ENCODE peak calls at places on chromosomes 12 and 14, in four cellular contexts. A, C, X and R are unnamed samples.

GRCh38 chr12:117468016-117468415 is 106.6 kb upstream of the NOS1 start:
- DNase-seq in A (no peak), C (no peak), X (no peak), R (no peak)

GRCh38 chr12:95881331-95881955 is 22.7 kb downstream of the SNRPF start:
- DNase-seq in A (no peak), C (no peak), X (no peak), R (no peak)

GRCh38 chr12:52217223-52217622 is 15.8 kb upstream of the KRT7 start:
- DNase-seq in A (peak), C (peak), X (no peak), R (peak)

GRCh38 chr14:61690039-61690438 is 5.3 kb upstream of the HIF1A start:
- DNase-seq in A (no peak), C (no peak), X (no peak), R (no peak)

GRCh38 chr14:100680439-100681051 is 46.1 kb upstream of the DLK1 start:
- DNase-seq in A (no peak), C (no peak), X (no peak), R (no peak)

GRCh38 chr12:40002178-40003169 is 103.4 kb downstream of the SLC2A13 start:
- DNase-seq in A (no peak), C (no peak), X (no peak), R (no peak)

GRCh38 chr12:108793756-108794441 is 62.6 kb upstream of the CORO1C start:
- DNase-seq in A (no peak), C (no peak), X (no peak), R (no peak)

GRCh38 chr12:92987846-92988621 is 58.9 kb upstream of the EEA1 start:
- DNase-seq in A (no peak), C (no peak), X (peak), R (no peak)

GRCh38 chr12:104643921-104644669 is 187.3 kb downstream of the CHST11 start:
- DNase-seq in A (no peak), C (no peak), X (peak), R (no peak)

GRCh38 chr14:73140924-73141323 is 4.6 kb downstream of the PSEN1 start:
- DNase-seq in A (no peak), C (no peak), X (no peak), R (no peak)

GRCh38 chr14:101862177-101862576 is 100.7 kb downstream of the PPP2R5C start:
- DNase-seq in A (no peak), C (no peak), X (no peak), R (no peak)

GRCh38 chr12:104721065-104721458 is 237.0 kb downstream of the SLC41A2 start:
- DNase-seq in A (no peak), C (no peak), X (no peak), R (no peak)

GRCh38 chr14:54809767-54810166 is 92.9 kb downstream of the GCH1 start:
- DNase-seq in A (no peak), C (no peak), X (no peak), R (no peak)

GRCh38 chr12:72139411-72139810 is 132.8 kb upstream of the TRHDE start:
- DNase-seq in A (no peak), C (no peak), X (no peak), R (no peak)

GRCh38 chr12:3123729-3124128 is 46.5 kb downstream of the TSPAN9 start:
- DNase-seq in A (no peak), C (no peak), X (no peak), R (no peak)

GRCh38 chr12:28869197-28869596 is 279.9 kb upstream of the FAR2 start:
- DNase-seq in A (no peak), C (no peak), X (no peak), R (no peak)

GRCh38 chr14:99670361-99671229 is 13.5 kb upstream of the CYP46A1 start:
- DNase-seq in A (no peak), C (peak), X (no peak), R (no peak)
- TF ChIP-seq CTCF in A (no peak), C (no peak), X (no peak), R (no peak)

DNA sequence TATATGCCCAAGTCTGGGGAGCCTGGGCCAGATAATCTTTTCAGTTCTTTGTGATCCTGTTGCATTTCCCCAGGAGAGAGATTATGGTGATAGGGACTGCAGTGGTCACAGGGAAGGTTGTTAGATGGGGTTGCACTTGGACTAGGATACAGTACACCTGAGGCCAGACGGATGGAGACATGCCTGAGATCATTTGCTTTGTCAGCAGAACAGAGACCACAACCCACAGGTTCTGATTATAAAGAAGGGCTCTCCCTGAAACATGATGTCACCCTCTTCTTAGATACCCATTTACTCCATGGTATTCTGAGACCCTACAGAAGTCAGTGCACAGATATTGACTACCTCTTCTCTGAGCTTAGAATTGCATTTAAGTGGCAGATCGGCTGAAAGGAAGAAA is 200.9 kb upstream of the IGF1 start:
- DNase-seq in A (no peak), C (no peak), X (no peak), R (no peak)
- TF ChIP-seq CTCF in A (no peak), C (no peak), X (no peak), R (no peak)

DNA sequence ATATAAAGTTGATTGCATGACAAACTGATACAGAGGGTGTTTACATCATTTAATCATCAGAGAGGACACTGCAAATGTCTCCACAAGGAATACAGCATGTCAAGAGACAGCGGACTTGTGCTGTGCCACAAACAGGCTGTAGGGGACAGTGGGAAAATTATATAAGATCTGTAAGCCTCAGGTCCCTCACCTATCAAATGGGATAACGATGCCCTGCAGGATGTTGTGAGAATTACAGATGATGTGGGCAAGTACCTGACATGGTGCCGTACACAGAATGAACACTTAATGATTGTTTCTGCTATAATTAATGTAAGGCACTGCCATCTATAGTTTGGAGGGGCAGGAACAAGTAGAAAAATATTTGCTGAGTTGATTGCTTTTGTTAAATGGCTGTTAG is 81.9 kb upstream of the GTF2A1 start:
- DNase-seq in A (no peak), C (no peak), X (peak), R (no peak)
- TF ChIP-seq CTCF in A (no peak), C (peak), X (peak), R (no peak)

GRCh38 chr12:7076493-7076892 is 15.8 kb downstream of the C1R start:
- DNase-seq in A (no peak), C (no peak), X (no peak), R (no peak)

GRCh38 chr12:7079826-7080125 is 12.5 kb downstream of the C1R start:
- DNase-seq in A (no peak), C (no peak), X (no peak), R (no peak)

GRCh38 chr12:7078163-7078562 is 14.1 kb downstream of the C1R start:
- DNase-seq in A (no peak), C (no peak), X (no peak), R (no peak)

GRCh38 chr12:7075518-7075917 is 15.0 kb downstream of the C1S start:
- DNase-seq in A (no peak), C (no peak), X (no peak), R (no peak)

GRCh38 chr12:7075931-7076330 is 15.4 kb downstream of the C1S start:
- DNase-seq in A (no peak), C (no peak), X (no peak), R (no peak)
- TF ChIP-seq CTCF in A (no peak), C (no peak), X (no peak), R (no peak)

GRCh38 chr12:130876758-130877157 is 4.9 kb downstream of the RAN start:
- DNase-seq in A (no peak), C (no peak), X (no peak), R (no peak)
- TF ChIP-seq CTCF in A (no peak), C (no peak), X (peak), R (no peak)

GRCh38 chr14:49861581-49861922 is 9.0 kb upstream of the NEMF start:
- DNase-seq in A (peak), C (no peak), X (peak), R (no peak)
- TF ChIP-seq CTCF in A (no peak), C (no peak), X (no peak), R (no peak)